ENCODE peak calls at places on chromosomes 13 and 19, in five cellular contexts. Q is astrocyte of the spinal cord; W is CD4-positive, CD25-positive, alpha-beta regulatory T cell; Y is HCEC 1CT; U is fibroblast of pulmonary artery. N is an unnamed sample.

GRCh38 chr19:28313633-28314032 is 899.3 kb downstream of the UQCRFS1 start:
- DNase-seq in Q (peak), U (peak), W (no peak), Y (no peak), N (peak)

GRCh38 chr13:29523199-29523931 is 72.1 kb downstream of the SLC7A1 start:
- DNase-seq in U (peak), W (no peak), Y (no peak), Q (peak), N (no peak)

GRCh38 chr19:16249826-16250434 is 52.2 kb downstream of the AP1M1 start:
- DNase-seq in Q (peak), W (no peak), Y (no peak), U (peak), N (no peak)

GRCh38 chr13:107351305-107351704 is 783.4 kb upstream of the ARGLU1 start:
- DNase-seq in W (no peak), U (peak), Y (no peak), Q (no peak), N (peak)

GRCh38 chr13:25860862-25861261 is 191.0 kb downstream of the SHISA2 start:
- DNase-seq in W (no peak), Y (no peak), U (peak), Q (peak), N (peak)

GRCh38 chr19:46303702-46304397 is 7.0 kb downstream of the HIF3A start:
- DNase-seq in W (no peak), U (peak), Q (peak), Y (peak), N (no peak)

GRCh38 chr13:76677047-76677446 is 209.2 kb downstream of the KCTD12 start:
- DNase-seq in Y (peak), U (peak), Q (peak), W (no peak), N (no peak)

GRCh38 chr13:52452470-52452869 is 2.0 kb upstream of the VPS36 start:
- DNase-seq in W (no peak), U (no peak), Y (no peak), Q (no peak), N (no peak)

GRCh38 chr13:35342440-35342839 is 134.0 kb downstream of the MAB21L1 start:
- DNase-seq in W (no peak), U (peak), Y (no peak), Q (no peak), N (no peak)

GRCh38 chr13:34124912-34125311 is 307.0 kb downstream of the RFC3 start:
- DNase-seq in U (no peak), Y (no peak), W (no peak), Q (no peak), N (no peak)

GRCh38 chr19:3404324-3405260 is 38.2 kb downstream of the NFIC start:
- DNase-seq in Q (peak), U (peak), W (no peak), Y (peak), N (peak)

GRCh38 chr19:48999481-49000325 is 6.0 kb downstream of the RUVBL2 start:
- DNase-seq in W (peak), Y (peak), U (peak), Q (peak), N (peak)

N was measured in A172.